ENCODE peak calls at places on chromosomes 7 and 10, in eight cellular contexts. Q is lower leg skin, H is endothelial cell, O is CD14-positive monocyte, E is astrocyte, C is B cell, N is GM23338, Y is AG09309. B is an unnamed sample.

GRCh38 chr10:88097092-88097894 is 233.9 kb downstream of the PTEN start:
- DNase-seq in Q (no peak), H (no peak), O (no peak), E (no peak), C (no peak), N (no peak), Y (no peak), B (no peak)

GRCh38 chr10:103053659-103054581 is 135.8 kb downstream of the CNNM2 start:
- DNase-seq in Q (no peak), H (peak), O (peak), E (peak), C (no peak), N (peak), Y (peak), B (peak)

GRCh38 chr7:36301914-36302771 is 87.5 kb upstream of the ANLN start:
- DNase-seq in Q (no peak), H (no peak), O (peak), E (peak), C (no peak), N (no peak), Y (no peak), B (no peak)

GRCh38 chr10:106615081-106615480 is 549.4 kb downstream of the SORCS1 start:
- DNase-seq in Q (no peak), H (no peak), O (no peak), E (peak), C (no peak), N (peak), Y (no peak), B (peak)

GRCh38 chr10:117186832-117187615 is 10.3 kb upstream of the KCNK18 start:
- DNase-seq in Q (no peak), H (no peak), O (no peak), E (peak), C (no peak), N (peak), Y (no peak), B (peak)

GRCh38 chr10:63614371-63614891 is 93.2 kb downstream of the REEP3 start:
- DNase-seq in Q (no peak), H (no peak), O (no peak), E (peak), C (no peak), N (no peak), Y (peak), B (no peak)

GRCh38 chr10:43671659-43672555 is 23.2 kb upstream of the ZNF32 start:
- DNase-seq in Q (peak), H (peak), O (no peak), E (peak), C (peak), N (peak), Y (no peak), B (peak)

GRCh38 chr7:141072548-141073172 is 1.2 kb upstream of the TMEM178B start:
- DNase-seq in Q (no peak), H (peak), O (no peak), E (peak), C (peak), N (peak), Y (peak), B (peak)

GRCh38 chr7:20684581-20684980 is 69.1 kb downstream of the ABCB5 start:
- DNase-seq in Q (no peak), H (no peak), O (no peak), E (no peak), C (no peak), N (no peak), Y (no peak), B (no peak)

GRCh38 chr10:133245439-133246235 is 8.0 kb downstream of the VENTX start:
- DNase-seq in Q (no peak), H (no peak), O (no peak), E (no peak), C (no peak), N (no peak), Y (no peak), B (no peak)

GRCh38 chr10:51029172-51029641 is 45.1 kb upstream of the PRKG1 start:
- DNase-seq in Q (peak), H (no peak), O (no peak), E (peak), C (no peak), N (no peak), Y (no peak), B (peak)

GRCh38 chr10:95397747-95398146 is 106.9 kb upstream of the PDLIM1 start:
- DNase-seq in Q (no peak), H (no peak), O (no peak), E (no peak), C (no peak), N (no peak), Y (no peak), B (no peak)

GRCh38 chr7:26426096-26426495 is 134.4 kb downstream of the SNX10 start:
- DNase-seq in Q (no peak), H (no peak), O (no peak), E (no peak), C (no peak), N (no peak), Y (no peak), B (no peak)

GRCh38 chr7:80133361-80134104 is 1.1 kb upstream of the GNAI1 start:
- DNase-seq in Q (no peak), H (peak), O (no peak), E (no peak), C (no peak), N (peak), Y (no peak), B (peak)

GRCh38 chr7:40507166-40507565 is 372.4 kb downstream of the SUGCT start:
- DNase-seq in Q (no peak), H (no peak), O (no peak), E (no peak), C (no peak), N (peak), Y (no peak), B (no peak)

GRCh38 chr10:5968681-5969453 is 8.5 kb downstream of the IL15RA start:
- DNase-seq in Q (no peak), H (no peak), O (no peak), E (no peak), C (no peak), N (no peak), Y (no peak), B (no peak)

GRCh38 chr10:16989826-16990293 is 139.8 kb downstream of the CUBN start:
- DNase-seq in Q (no peak), H (no peak), O (no peak), E (peak), C (no peak), N (peak), Y (no peak), B (peak)

GRCh38 chr10:133258066-133258817 is 18.4 kb downstream of the ADAM8 start:
- DNase-seq in Q (peak), H (no peak), O (no peak), E (no peak), C (peak), N (no peak), Y (no peak), B (no peak)

GRCh38 chr7:127889677-127890076 is 141.6 kb downstream of the LRRC4 start:
- DNase-seq in Q (no peak), H (no peak), O (no peak), E (no peak), C (no peak), N (no peak), Y (no peak), B (no peak)

GRCh38 chr7:68484731-68485130 is 1113.5 kb upstream of the AUTS2 start:
- DNase-seq in Q (no peak), H (no peak), O (no peak), E (no peak), C (no peak), N (no peak), Y (no peak), B (no peak)

GRCh38 chr7:42373285-42373684 is 136.3 kb upstream of the GLI3 start:
- DNase-seq in Q (no peak), H (no peak), O (no peak), E (no peak), C (no peak), N (no peak), Y (no peak), B (no peak)

GRCh38 chr10:88069338-88069737 is 205.9 kb downstream of the PTEN start:
- DNase-seq in Q (no peak), H (no peak), O (no peak), E (no peak), C (no peak), N (no peak), Y (no peak), B (no peak)

GRCh38 chr7:117173001-117173400 is 149.9 kb downstream of the WNT2 start:
- DNase-seq in Q (no peak), H (no peak), O (no peak), E (peak), C (no peak), N (no peak), Y (no peak), B (no peak)

GRCh38 chr7:143395187-143396149 is 13.2 kb downstream of the EPHA1 start:
- DNase-seq in Q (no peak), H (no peak), O (peak), E (no peak), C (no peak), N (peak), Y (no peak), B (no peak)
- TF ChIP-seq CTCF in Q (no peak), H (peak), O (peak), E (peak), C (no peak), N (no peak), Y (peak), B (peak)

GRCh38 chr10:60495357-60495756 is 105.7 kb upstream of the ANK3 start:
- DNase-seq in Q (no peak), H (no peak), O (no peak), E (peak), C (no peak), N (no peak), Y (no peak), B (no peak)
- TF ChIP-seq CTCF in Q (no peak), H (no peak), O (no peak), E (peak), C (no peak), N (no peak), Y (no peak), B (no peak)

GRCh38 chr10:91046891-91047290 is 126.0 kb upstream of the ANKRD1 start:
- DNase-seq in Q (no peak), H (no peak), O (no peak), E (peak), C (no peak), N (no peak), Y (no peak), B (no peak)
- TF ChIP-seq CTCF in Q (no peak), H (no peak), O (no peak), E (no peak), C (no peak), N (no peak), Y (no peak), B (no peak)

DNA sequence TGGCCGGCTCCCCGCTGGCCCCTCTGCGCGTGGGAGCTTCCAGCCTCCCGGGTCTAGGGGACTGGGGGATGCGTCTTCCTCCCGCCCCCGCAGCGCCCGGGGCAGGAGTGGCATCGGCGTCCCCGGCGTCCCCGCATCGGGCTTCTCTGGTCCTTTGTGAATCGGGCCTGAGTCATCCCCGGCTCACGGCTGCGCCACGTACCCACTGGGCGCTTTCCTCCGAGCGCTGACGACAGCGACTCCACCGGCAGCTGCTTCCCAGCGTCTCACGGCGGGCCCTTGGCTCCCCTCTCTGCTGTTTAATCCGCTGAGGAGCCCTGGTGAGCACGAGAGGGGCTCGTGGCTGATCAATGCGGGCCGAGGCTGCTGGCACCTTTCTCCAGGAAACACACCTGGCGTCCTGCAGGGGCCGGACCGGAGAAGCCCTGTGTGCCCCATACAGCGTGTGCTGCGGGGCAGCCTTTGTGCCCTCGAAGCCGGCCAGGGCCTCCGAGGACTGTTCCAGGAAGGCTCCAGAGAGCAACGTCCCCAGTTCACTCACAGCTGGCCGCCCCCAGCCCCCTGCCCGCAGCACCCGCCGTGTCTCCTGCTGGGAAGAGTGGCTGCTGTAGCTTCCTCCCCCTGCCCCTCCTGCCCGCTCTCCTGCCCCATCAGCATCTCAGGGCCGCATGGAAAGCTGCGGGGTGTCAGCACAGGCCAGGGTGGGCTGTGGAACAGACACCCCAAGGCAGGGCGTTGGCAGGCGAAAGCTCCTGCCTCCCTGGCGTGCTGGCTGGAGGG is 95.5 kb upstream of the DIP2C start:
- DNase-seq in Q (peak), H (peak), O (no peak), E (peak), C (peak), N (peak), Y (peak), B (peak)
- TF ChIP-seq CTCF in Q (no peak), H (no peak), O (no peak), E (peak), C (no peak), N (no peak), Y (peak), B (peak)

GRCh38 chr7:101234636-101235035 is 3.0 kb downstream of the CLDN15 start:
- DNase-seq in Q (no peak), H (no peak), O (no peak), E (no peak), C (peak), N (no peak), Y (no peak), B (no peak)

GRCh38 chr7:101233907-101234547 is 3.6 kb downstream of the CLDN15 start:
- DNase-seq in Q (no peak), H (no peak), O (no peak), E (no peak), C (peak), N (no peak), Y (no peak), B (no peak)

GRCh38 chr7:101235522-101235921 is 2.1 kb downstream of the CLDN15 start:
- DNase-seq in Q (no peak), H (no peak), O (no peak), E (no peak), C (peak), N (no peak), Y (no peak), B (no peak)

GRCh38 chr7:101236292-101236691 is 1.3 kb downstream of the CLDN15 start:
- DNase-seq in Q (no peak), H (no peak), O (no peak), E (no peak), C (peak), N (no peak), Y (no peak), B (no peak)

DNA sequence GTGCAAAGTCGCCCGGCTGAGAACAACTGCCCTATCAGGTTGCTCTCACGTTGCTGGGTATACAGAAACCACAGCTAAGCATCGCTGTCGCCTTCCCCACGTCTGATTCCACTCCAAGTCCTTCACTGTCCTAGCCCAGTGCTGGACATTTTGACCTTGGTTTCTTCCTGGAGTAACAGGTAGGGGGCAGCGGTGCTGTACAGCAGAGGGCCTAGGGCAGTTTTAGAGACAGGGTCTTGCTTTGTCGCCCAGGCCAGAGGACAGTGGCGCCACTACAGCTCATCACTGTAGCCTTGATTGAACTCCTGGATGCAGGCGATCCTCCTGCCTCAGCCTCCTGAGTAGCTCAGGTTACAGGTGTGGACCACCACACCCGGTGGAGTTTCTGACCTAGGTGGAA is 2.6 kb downstream of the CLDN15 start:
- DNase-seq in Q (no peak), H (peak), O (no peak), E (no peak), C (no peak), N (peak), Y (no peak), B (no peak)
- TF ChIP-seq CTCF in Q (no peak), H (peak), O (peak), E (peak), C (no peak), N (peak), Y (peak), B (peak)

GRCh38 chr7:92988051-92988450 is 129.7 kb downstream of the SAMD9 start:
- DNase-seq in Q (peak), H (no peak), O (no peak), E (peak), C (no peak), N (peak), Y (no peak), B (peak)
- TF ChIP-seq CTCF in Q (no peak), H (peak), O (no peak), E (peak), C (no peak), N (peak), Y (peak), B (peak)

B was measured in HFFc6.